ENCODE peak calls at places on chromosomes 5 and 9, in five cellular contexts. One of them, this sample, is unnamed.

GRCh38 chr5:96493189-96493790 is 60.2 kb upstream of the PCSK1 start:
- DNase-seq in Peyer's patch: no peak
- DNase-seq in left lung: no peak
- DNase-seq in NT2/D1: no peak
- DNase-seq in CD4-positive, alpha-beta memory T cell: no peak
- DNase-seq in this sample: no peak

GRCh38 chr9:116713266-116713665 is 26.2 kb downstream of the TRIM32 start:
- DNase-seq in CD4-positive, alpha-beta memory T cell: no peak
- DNase-seq in Peyer's patch: no peak
- DNase-seq in left lung: no peak
- DNase-seq in NT2/D1: no peak
- DNase-seq in this sample: no peak

GRCh38 chr9:130530932-130531331 is 48.4 kb upstream of the FUBP3 start:
- DNase-seq in NT2/D1: no peak
- DNase-seq in Peyer's patch: no peak
- DNase-seq in left lung: no peak
- DNase-seq in CD4-positive, alpha-beta memory T cell: no peak
- DNase-seq in this sample: no peak

GRCh38 chr9:124306098-124306735 is 48.5 kb downstream of the NEK6 start:
- DNase-seq in NT2/D1: no peak
- DNase-seq in left lung: no peak
- DNase-seq in CD4-positive, alpha-beta memory T cell: no peak
- DNase-seq in Peyer's patch: no peak
- DNase-seq in this sample: no peak

GRCh38 chr9:23826120-23826629 is at the start of gene ELAVL2:
- DNase-seq in Peyer's patch: peak; percentile 76
- DNase-seq in CD4-positive, alpha-beta memory T cell: peak; percentile 30
- DNase-seq in NT2/D1: peak; percentile 98
- DNase-seq in left lung: peak; percentile 73
- DNase-seq in this sample: no peak

GRCh38 chr5:139384591-139385051 is 1.5 kb upstream of the SLC23A1 start:
- DNase-seq in left lung: no peak
- DNase-seq in NT2/D1: no peak
- DNase-seq in CD4-positive, alpha-beta memory T cell: no peak
- DNase-seq in Peyer's patch: no peak
- DNase-seq in this sample: no peak

GRCh38 chr9:94005272-94005901 is 50.2 kb upstream of the BARX1 start:
- DNase-seq in Peyer's patch: no peak
- DNase-seq in CD4-positive, alpha-beta memory T cell: no peak
- DNase-seq in left lung: no peak
- DNase-seq in NT2/D1: no peak
- DNase-seq in this sample: no peak

GRCh38 chr5:144024601-144025000 is 145.9 kb downstream of the YIPF5 start:
- DNase-seq in left lung: no peak
- DNase-seq in Peyer's patch: no peak
- DNase-seq in NT2/D1: no peak
- DNase-seq in CD4-positive, alpha-beta memory T cell: no peak
- DNase-seq in this sample: no peak

GRCh38 chr9:12628546-12628945 is 64.6 kb upstream of the TYRP1 start:
- DNase-seq in CD4-positive, alpha-beta memory T cell: no peak
- DNase-seq in left lung: no peak
- DNase-seq in Peyer's patch: no peak
- DNase-seq in NT2/D1: no peak
- DNase-seq in this sample: no peak

GRCh38 chr9:135336722-135337490 is 142.7 kb upstream of the PPP1R26 start:
- DNase-seq in left lung: no peak
- DNase-seq in Peyer's patch: no peak
- DNase-seq in NT2/D1: no peak
- DNase-seq in CD4-positive, alpha-beta memory T cell: no peak
- DNase-seq in this sample: no peak

GRCh38 chr5:110054240-110054639 is 364.5 kb downstream of the MAN2A1 start:
- DNase-seq in CD4-positive, alpha-beta memory T cell: peak; percentile 84
- DNase-seq in Peyer's patch: peak; percentile 73
- DNase-seq in left lung: no peak
- DNase-seq in NT2/D1: no peak
- DNase-seq in this sample: peak; percentile 58

GRCh38 chr5:113675166-113675565 is 161.7 kb downstream of the YTHDC2 start:
- DNase-seq in Peyer's patch: no peak
- DNase-seq in left lung: no peak
- DNase-seq in NT2/D1: no peak
- DNase-seq in CD4-positive, alpha-beta memory T cell: no peak
- DNase-seq in this sample: no peak

GRCh38 chr9:32590898-32591297 is 17.9 kb upstream of the NDUFB6 start:
- DNase-seq in CD4-positive, alpha-beta memory T cell: no peak
- DNase-seq in Peyer's patch: no peak
- DNase-seq in left lung: no peak
- DNase-seq in NT2/D1: no peak
- DNase-seq in this sample: no peak

GRCh38 chr9:132616725-132617124 is 34.3 kb downstream of the BARHL1 start:
- DNase-seq in Peyer's patch: no peak
- DNase-seq in left lung: no peak
- DNase-seq in NT2/D1: no peak
- DNase-seq in CD4-positive, alpha-beta memory T cell: no peak
- DNase-seq in this sample: no peak

GRCh38 chr9:93207326-93207814 is 23.4 kb downstream of the WNK2 start:
- DNase-seq in Peyer's patch: no peak
- DNase-seq in left lung: no peak
- DNase-seq in CD4-positive, alpha-beta memory T cell: no peak
- DNase-seq in NT2/D1: no peak
- DNase-seq in this sample: no peak

GRCh38 chr5:443239-444151 is 519 bp downstream of the EXOC3 start:
- DNase-seq in NT2/D1: no peak
- DNase-seq in CD4-positive, alpha-beta memory T cell: no peak
- DNase-seq in Peyer's patch: peak; percentile 48
- DNase-seq in left lung: no peak
- DNase-seq in this sample: no peak

GRCh38 chr5:55160493-55161209 is 680 bp downstream of the GPX8 start:
- DNase-seq in CD4-positive, alpha-beta memory T cell: no peak
- DNase-seq in left lung: peak; percentile 63
- DNase-seq in NT2/D1: peak; percentile 36
- DNase-seq in Peyer's patch: peak; percentile 56
- DNase-seq in this sample: no peak

GRCh38 chr9:129027685-129028191 is 393 bp downstream of the SH3GLB2 start:
- DNase-seq in CD4-positive, alpha-beta memory T cell: peak; percentile 81
- DNase-seq in Peyer's patch: peak; percentile 87
- DNase-seq in NT2/D1: peak; percentile 32
- DNase-seq in left lung: peak; percentile 53
- DNase-seq in this sample: peak; percentile 86

GRCh38 chr9:3526903-3527652 is 1.3 kb upstream of the RFX3 start:
- DNase-seq in left lung: no peak
- DNase-seq in Peyer's patch: peak; percentile 54
- DNase-seq in NT2/D1: no peak
- DNase-seq in CD4-positive, alpha-beta memory T cell: peak; percentile 84
- DNase-seq in this sample: peak; percentile 82

GRCh38 chr9:121651295-121652036 is at the start of gene DAB2IP:
- DNase-seq in Peyer's patch: peak; percentile 58
- DNase-seq in NT2/D1: peak; percentile 71
- DNase-seq in left lung: peak; percentile 56
- DNase-seq in CD4-positive, alpha-beta memory T cell: no peak
- DNase-seq in this sample: no peak

GRCh38 chr5:31412324-31412723 is 119.6 kb downstream of the DROSHA start:
- DNase-seq in NT2/D1: no peak
- DNase-seq in Peyer's patch: no peak
- DNase-seq in left lung: no peak
- DNase-seq in CD4-positive, alpha-beta memory T cell: no peak
- DNase-seq in this sample: no peak

GRCh38 chr5:31410089-31410488 is 121.8 kb downstream of the DROSHA start:
- DNase-seq in NT2/D1: no peak
- DNase-seq in Peyer's patch: no peak
- DNase-seq in CD4-positive, alpha-beta memory T cell: no peak
- DNase-seq in left lung: no peak
- DNase-seq in this sample: no peak

GRCh38 chr5:31415009-31415923 is 116.6 kb downstream of the DROSHA start:
- DNase-seq in NT2/D1: no peak
- DNase-seq in Peyer's patch: no peak
- DNase-seq in left lung: no peak
- DNase-seq in CD4-positive, alpha-beta memory T cell: no peak
- DNase-seq in this sample: no peak

GRCh38 chr5:31416547-31416946 is 115.3 kb downstream of the DROSHA start:
- DNase-seq in NT2/D1: no peak
- DNase-seq in left lung: no peak
- DNase-seq in CD4-positive, alpha-beta memory T cell: no peak
- DNase-seq in Peyer's patch: no peak
- DNase-seq in this sample: no peak

GRCh38 chr5:31413030-31413812 is 118.7 kb downstream of the DROSHA start:
- DNase-seq in Peyer's patch: no peak
- DNase-seq in NT2/D1: no peak
- DNase-seq in left lung: no peak
- DNase-seq in CD4-positive, alpha-beta memory T cell: no peak
- DNase-seq in this sample: no peak
- H3K36me3 ChIP-seq in Peyer's patch: no peaks in the 10 kb centered on the region
- H3K36me3 ChIP-seq in NT2/D1: peaks cover 53% of the 10 kb centered on the region
- H3K36me3 ChIP-seq in left lung: peaks cover 80% of the 10 kb centered on the region
- H3K36me3 ChIP-seq in CD4-positive, alpha-beta memory T cell: peaks cover 32% of the 10 kb centered on the region
- H3K36me3 ChIP-seq in this sample: peaks cover 30% of the 10 kb centered on the region

GRCh38 chr9:95383845-95384244 is 66.3 kb upstream of the FANCC start:
- DNase-seq in CD4-positive, alpha-beta memory T cell: no peak
- DNase-seq in left lung: no peak
- DNase-seq in Peyer's patch: no peak
- DNase-seq in NT2/D1: no peak
- DNase-seq in this sample: no peak
- H3K4me1 ChIP-seq in CD4-positive, alpha-beta memory T cell: no peaks in the 10 kb centered on the region
- H3K4me1 ChIP-seq in left lung: no peaks in the 10 kb centered on the region
- H3K4me1 ChIP-seq in Peyer's patch: no peaks in the 10 kb centered on the region
- H3K4me1 ChIP-seq in NT2/D1: peaks cover 4% of the 10 kb centered on the region
- H3K4me1 ChIP-seq in this sample: no peaks in the 10 kb centered on the region

GRCh38 chr5:140780512-140780911 is 5.4 kb upstream of the PCDHA1 start:
- DNase-seq in CD4-positive, alpha-beta memory T cell: no peak
- DNase-seq in left lung: no peak
- DNase-seq in NT2/D1: no peak
- DNase-seq in Peyer's patch: no peak
- DNase-seq in this sample: no peak
- H3K9me3 ChIP-seq in CD4-positive, alpha-beta memory T cell: peaks cover 19% of the 10 kb centered on the region
- H3K9me3 ChIP-seq in left lung: peaks cover 98% of the 10 kb centered on the region
- H3K9me3 ChIP-seq in NT2/D1: peaks cover 36% of the 10 kb centered on the region
- H3K9me3 ChIP-seq in Peyer's patch: peaks cover 26% of the 10 kb centered on the region
- H3K9me3 ChIP-seq in this sample: peaks cover 6% of the 10 kb centered on the region

GRCh38 chr5:34927785-34928184 is 1.6 kb upstream of the DNAJC21 start:
- DNase-seq in Peyer's patch: no peak
- DNase-seq in CD4-positive, alpha-beta memory T cell: no peak
- DNase-seq in left lung: no peak
- DNase-seq in NT2/D1: no peak
- DNase-seq in this sample: no peak
- H3K36me3 ChIP-seq in Peyer's patch: no peaks in the 10 kb centered on the region
- H3K36me3 ChIP-seq in CD4-positive, alpha-beta memory T cell: peaks cover 19% of the 10 kb centered on the region
- H3K36me3 ChIP-seq in left lung: peaks cover 44% of the 10 kb centered on the region
- H3K36me3 ChIP-seq in NT2/D1: peaks cover 53% of the 10 kb centered on the region
- H3K36me3 ChIP-seq in this sample: peaks cover 12% of the 10 kb centered on the region

DNA sequence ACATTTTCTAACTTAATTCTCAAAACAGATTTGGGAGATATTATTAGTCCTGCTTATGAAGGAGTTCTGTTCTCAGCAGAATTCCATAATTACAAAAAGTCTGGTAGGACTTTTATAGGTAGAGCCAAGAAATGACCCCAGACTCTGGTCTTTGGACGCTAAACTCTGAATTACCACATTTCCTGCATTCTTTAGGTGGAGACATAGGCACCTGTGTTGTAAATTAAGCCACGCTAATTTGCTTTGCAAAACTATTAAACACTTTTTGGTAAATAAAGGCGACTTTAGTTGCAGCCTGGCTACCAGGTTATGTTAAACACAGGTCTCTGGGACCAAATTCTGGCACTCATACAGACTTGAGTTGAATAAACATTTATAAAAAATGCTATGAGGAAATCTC is 77.7 kb downstream of the C9orf152 start:
- DNase-seq in Peyer's patch: no peak
- DNase-seq in NT2/D1: no peak
- DNase-seq in left lung: no peak
- DNase-seq in CD4-positive, alpha-beta memory T cell: no peak
- DNase-seq in this sample: no peak
- H3K4me1 ChIP-seq in Peyer's patch: peaks cover 30% of the 10 kb centered on the region
- H3K4me1 ChIP-seq in NT2/D1: peaks cover 11% of the 10 kb centered on the region
- H3K4me1 ChIP-seq in left lung: peaks cover 89% of the 10 kb centered on the region
- H3K4me1 ChIP-seq in CD4-positive, alpha-beta memory T cell: no peaks in the 10 kb centered on the region
- H3K4me1 ChIP-seq in this sample: peaks cover 4% of the 10 kb centered on the region

DNA sequence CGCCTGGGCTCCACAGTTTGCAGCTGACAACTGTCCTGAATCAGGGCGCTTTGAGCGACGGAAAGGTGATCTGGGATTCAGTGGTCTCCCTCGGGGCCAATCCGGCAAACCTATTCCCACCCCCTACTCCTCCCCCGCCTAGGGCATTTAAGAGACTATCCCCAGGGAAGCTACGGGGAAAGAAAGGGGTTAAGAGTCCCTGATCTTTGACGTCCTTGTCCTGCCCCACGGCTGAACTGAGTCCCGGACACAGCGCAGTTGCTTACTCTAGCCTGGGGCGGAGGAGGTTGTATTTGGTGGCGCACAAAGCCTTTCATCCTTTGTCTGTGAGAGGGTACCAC is 3.4 kb downstream of the RORB start:
- DNase-seq in CD4-positive, alpha-beta memory T cell: peak; percentile 21
- DNase-seq in NT2/D1: no peak
- DNase-seq in Peyer's patch: no peak
- DNase-seq in left lung: no peak
- DNase-seq in this sample: no peak
- H3K9me3 ChIP-seq in CD4-positive, alpha-beta memory T cell: no peaks in the 10 kb centered on the region
- H3K9me3 ChIP-seq in NT2/D1: no peaks in the 10 kb centered on the region
- H3K9me3 ChIP-seq in Peyer's patch: no peaks in the 10 kb centered on the region
- H3K9me3 ChIP-seq in left lung: no peaks in the 10 kb centered on the region
- H3K9me3 ChIP-seq in this sample: no peaks in the 10 kb centered on the region

GRCh38 chr9:6439051-6439703 is 26.2 kb downstream of the UHRF2 start:
- DNase-seq in Peyer's patch: no peak
- DNase-seq in NT2/D1: no peak
- DNase-seq in left lung: no peak
- DNase-seq in CD4-positive, alpha-beta memory T cell: no peak
- DNase-seq in this sample: no peak
- H3K36me3 ChIP-seq in Peyer's patch: no peaks in the 10 kb centered on the region
- H3K36me3 ChIP-seq in NT2/D1: peaks cover 75% of the 10 kb centered on the region
- H3K36me3 ChIP-seq in left lung: peaks cover 9% of the 10 kb centered on the region
- H3K36me3 ChIP-seq in CD4-positive, alpha-beta memory T cell: no peaks in the 10 kb centered on the region
- H3K36me3 ChIP-seq in this sample: no peaks in the 10 kb centered on the region

GRCh38 chr5:98787131-98787719 is 13.8 kb downstream of the RGMB start:
- DNase-seq in CD4-positive, alpha-beta memory T cell: no peak
- DNase-seq in Peyer's patch: no peak
- DNase-seq in left lung: no peak
- DNase-seq in NT2/D1: no peak
- DNase-seq in this sample: no peak
- H3K4me1 ChIP-seq in CD4-positive, alpha-beta memory T cell: no peaks in the 10 kb centered on the region
- H3K4me1 ChIP-seq in Peyer's patch: peaks cover 41% of the 10 kb centered on the region
- H3K4me1 ChIP-seq in left lung: peaks cover 21% of the 10 kb centered on the region
- H3K4me1 ChIP-seq in NT2/D1: no peaks in the 10 kb centered on the region
- H3K4me1 ChIP-seq in this sample: no peaks in the 10 kb centered on the region

GRCh38 chr5:141250576-141250975 is 5.4 kb downstream of the PCDHB15 start:
- DNase-seq in left lung: no peak
- DNase-seq in CD4-positive, alpha-beta memory T cell: no peak
- DNase-seq in NT2/D1: no peak
- DNase-seq in Peyer's patch: no peak
- DNase-seq in this sample: no peak
- H3K9me3 ChIP-seq in left lung: peaks cover 99% of the 10 kb centered on the region
- H3K9me3 ChIP-seq in CD4-positive, alpha-beta memory T cell: peaks cover 42% of the 10 kb centered on the region
- H3K9me3 ChIP-seq in NT2/D1: peaks cover 58% of the 10 kb centered on the region
- H3K9me3 ChIP-seq in Peyer's patch: peaks cover 89% of the 10 kb centered on the region
- H3K9me3 ChIP-seq in this sample: peaks cover 22% of the 10 kb centered on the region